ENCODE peak calls at places on chromosomes 12 and 14, in four cellular contexts. A, X, K and R are unnamed samples.

GRCh38 chr14:24329736-24330135 is 5.1 kb downstream of the ADCY4 start:
- DNase-seq in A (no peak), X (no peak), K (no peak), R (no peak)

GRCh38 chr14:92486881-92487280 is 26.7 kb upstream of the RIN3 start:
- DNase-seq in A (peak), X (no peak), K (peak), R (no peak)

GRCh38 chr12:127582074-127582473 is 684.9 kb upstream of the TMEM132C start:
- DNase-seq in A (no peak), X (no peak), K (no peak), R (no peak)

GRCh38 chr14:61569783-61570182 is 125.5 kb upstream of the HIF1A start:
- DNase-seq in A (peak), X (no peak), K (no peak), R (no peak)

GRCh38 chr12:30753761-30754382 is 879 bp downstream of the CAPRIN2 start:
- DNase-seq in A (peak), X (peak), K (no peak), R (no peak)

GRCh38 chr12:93483151-93483807 is 16.0 kb downstream of the MRPL42 start:
- DNase-seq in A (peak), X (no peak), K (no peak), R (no peak)

GRCh38 chr14:69997849-69998248 is 118.6 kb downstream of the SMOC1 start:
- DNase-seq in A (peak), X (no peak), K (no peak), R (no peak)

GRCh38 chr12:52121848-52122838 is 42.6 kb downstream of the SMIM41 start:
- DNase-seq in A (peak), X (peak), K (peak), R (peak)

GRCh38 chr12:111570090-111570961 is 28.8 kb downstream of the ATXN2 start:
- DNase-seq in A (peak), X (peak), K (peak), R (peak)

GRCh38 chr14:59278111-59278510 is 89.6 kb downstream of the DAAM1 start:
- DNase-seq in A (peak), X (no peak), K (no peak), R (no peak)

GRCh38 chr14:104642540-104642868 is 37.9 kb upstream of the TMEM179 start:
- DNase-seq in A (no peak), X (no peak), K (no peak), R (no peak)

GRCh38 chr14:31962920-31963319 is 114.2 kb upstream of the ARHGAP5 start:
- DNase-seq in A (no peak), X (no peak), K (no peak), R (no peak)

GRCh38 chr12:1281683-1282366 is 290.8 kb downstream of the ERC1 start:
- DNase-seq in A (peak), X (no peak), K (no peak), R (no peak)

GRCh38 chr14:68247867-68248266 is 428.3 kb downstream of the RAD51B start:
- DNase-seq in A (peak), X (no peak), K (no peak), R (no peak)

GRCh38 chr14:54570651-54571415 is 3.9 kb downstream of the SAMD4A start:
- DNase-seq in A (peak), X (no peak), K (no peak), R (no peak)

GRCh38 chr12:53486730-53487487 is 12.3 kb downstream of the MAP3K12 start:
- DNase-seq in A (no peak), X (no peak), K (no peak), R (no peak)

GRCh38 chr12:14846042-14846587 is 2.8 kb upstream of the ART4 start:
- DNase-seq in A (no peak), X (no peak), K (no peak), R (no peak)

GRCh38 chr12:50933459-50934124 is 18.8 kb upstream of the HIGD1C start:
- DNase-seq in A (no peak), X (peak), K (no peak), R (no peak)

GRCh38 chr14:103535891-103536565 is 7.0 kb downstream of the TRMT61A start:
- DNase-seq in A (no peak), X (no peak), K (no peak), R (no peak)

GRCh38 chr12:45666452-45667215 is 62.9 kb upstream of the ARID2 start:
- DNase-seq in A (peak), X (no peak), K (no peak), R (no peak)

GRCh38 chr14:69553221-69553620 is 21.4 kb downstream of the CCDC177 start:
- DNase-seq in A (peak), X (no peak), K (no peak), R (no peak)

GRCh38 chr12:129723260-129723659 is 180.6 kb downstream of the TMEM132D start:
- DNase-seq in A (no peak), X (no peak), K (peak), R (no peak)

GRCh38 chr12:131990066-131990979 is 40.6 kb downstream of the EP400 start:
- DNase-seq in A (no peak), X (peak), K (peak), R (peak)

GRCh38 chr12:46944104-46944503 is 118.3 kb upstream of the SLC38A4 start:
- DNase-seq in A (peak), X (no peak), K (no peak), R (no peak)

GRCh38 chr12:49678711-49679110 is 28.5 kb downstream of the FMNL3 start:
- DNase-seq in A (peak), X (no peak), K (no peak), R (no peak)

GRCh38 chr12:49615725-49616124 is 7.6 kb upstream of the PRPF40B start:
- DNase-seq in A (peak), X (no peak), K (no peak), R (no peak)

GRCh38 chr14:95023115-95023514 is 134.2 kb downstream of the DICER1 start:
- DNase-seq in A (no peak), X (no peak), K (no peak), R (no peak)

GRCh38 chr12:62466018-62466595 is 519 bp upstream of the MON2 start:
- DNase-seq in A (peak), X (peak), K (peak), R (peak)

GRCh38 chr12:66137937-66138336 is 7.4 kb upstream of the LLPH start:
- DNase-seq in A (no peak), X (no peak), K (no peak), R (no peak)

GRCh38 chr14:99968156-99968920 is 96.9 kb upstream of the EVL start:
- DNase-seq in A (peak), X (no peak), K (no peak), R (no peak)

GRCh38 chr14:24367506-24368214 is at the start of gene NFATC4:
- DNase-seq in A (peak), X (peak), K (peak), R (peak)

GRCh38 chr12:31574803-31575573 is 15.9 kb downstream of the DENND5B start:
- DNase-seq in A (peak), X (peak), K (no peak), R (no peak)

GRCh38 chr14:22973217-22974032 is 8.9 kb downstream of the AJUBA start:
- DNase-seq in A (peak), X (peak), K (peak), R (peak)

GRCh38 chr14:24436355-24437019 is 6.1 kb downstream of the SDR39U1 start:
- DNase-seq in A (peak), X (peak), K (no peak), R (no peak)

GRCh38 chr12:82383930-82384513 is 25.7 kb downstream of the METTL25 start:
- DNase-seq in A (peak), X (peak), K (no peak), R (no peak)

DNA sequence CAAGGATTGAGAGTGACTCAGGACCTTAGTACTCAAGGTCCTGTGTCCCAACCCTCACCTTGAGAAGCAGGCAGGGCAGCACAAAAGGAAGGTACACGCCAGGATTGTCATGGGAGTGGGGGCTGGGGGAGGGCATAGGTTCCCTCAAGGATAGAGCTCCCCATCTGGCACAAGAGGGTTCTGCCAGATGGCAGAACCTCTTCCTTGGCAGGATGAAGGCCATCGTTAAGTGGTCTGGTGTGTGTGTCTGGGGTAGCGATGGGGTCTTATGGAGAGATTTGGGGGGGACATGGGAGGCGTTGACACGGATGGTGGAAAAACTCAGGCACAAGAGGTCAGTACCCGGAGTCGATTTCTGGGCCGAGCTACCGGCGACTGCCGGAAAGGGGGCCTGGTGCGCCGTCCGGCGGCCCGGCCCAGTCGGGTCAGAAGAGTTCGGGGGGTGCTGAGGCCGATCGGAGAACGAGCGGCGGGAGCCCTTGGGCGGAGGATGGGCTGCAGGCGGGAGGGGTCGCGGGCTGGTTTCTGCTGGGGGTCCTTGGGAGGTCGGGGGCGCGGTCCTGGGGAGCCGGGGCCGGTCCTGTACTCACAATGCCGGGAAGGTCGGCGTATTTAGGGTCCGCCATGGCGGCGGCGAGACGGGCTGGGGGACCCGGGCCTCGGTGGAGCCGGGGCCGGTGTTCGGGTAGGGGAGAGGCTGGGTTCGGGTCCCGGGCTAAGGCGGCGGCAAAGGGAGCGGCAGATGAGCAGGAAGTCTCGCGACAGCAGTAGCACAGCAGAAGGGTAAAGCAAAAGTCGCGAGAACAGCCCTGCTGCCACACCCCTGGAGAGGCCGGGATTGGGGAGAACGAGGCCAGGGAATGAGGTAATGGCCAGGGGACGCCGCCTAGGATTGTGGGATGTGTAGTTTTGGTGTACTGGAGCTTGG is at the start of gene DCTN2:
- DNase-seq in A (peak), X (peak), K (peak), R (peak)
- H4K8ac ChIP-seq in A (peak), X (no peak), K (peak), R (no peak)

GRCh38 chr12:26698186-26698585 is 134.8 kb downstream of the ITPR2 start:
- DNase-seq in A (no peak), X (no peak), K (no peak), R (no peak)
- H3K56ac ChIP-seq in A (no peak), X (no peak), K (no peak), R (no peak)

GRCh38 chr12:91262023-91262676 is 79.5 kb upstream of the DCN start:
- DNase-seq in A (no peak), X (no peak), K (no peak), R (no peak)

GRCh38 chr12:91256471-91256870 is 73.9 kb upstream of the DCN start:
- DNase-seq in A (peak), X (no peak), K (no peak), R (no peak)
- H4K8ac ChIP-seq in A (no peak), X (no peak), K (no peak), R (no peak)

GRCh38 chr12:12265571-12266388 is 1.1 kb downstream of the LRP6 start:
- DNase-seq in A (peak), X (peak), K (no peak), R (no peak)
- H3K56ac ChIP-seq in A (peak), X (peak), K (no peak), R (no peak)